ENCODE peak calls at places on chromosomes 13 and 19, in seven cellular contexts. O, S, X, G, T, D and H are unnamed samples.
A peak's percentile ranks its signal among the peaks of the same experiment; 100 is the strongest.

GRCh38 chr19:35206855-35207254 is 21.7 kb downstream of the FAM187B start:
- DNase-seq in D (no peak), T (no peak), O (no peak), X (no peak), S (no peak), G (no peak), H (no peak)

GRCh38 chr19:8333771-8334457 is 9.1 kb downstream of the KANK3 start:
- DNase-seq in S (no peak), G (no peak), T (no peak), X (peak; percentile 43), D (no peak), O (no peak), H (peak; percentile 18)

GRCh38 chr19:41321204-41321599 is 11.2 kb downstream of the CCDC97 start:
- DNase-seq in T (no peak), S (no peak), X (no peak), O (no peak), G (no peak), D (no peak), H (no peak)

GRCh38 chr19:10517760-10518443 is 655 bp upstream of the S1PR5 start:
- DNase-seq in D (peak; percentile 47), X (no peak), S (no peak), T (no peak), G (no peak), O (peak; percentile 88), H (peak; percentile 81)

GRCh38 chr13:111251646-111252448 is 68.6 kb upstream of the TEX29 start:
- DNase-seq in S (no peak), T (no peak), G (no peak), D (no peak), X (no peak), O (no peak), H (peak; percentile 26)

GRCh38 chr19:49058592-49058991 is 1.0 kb upstream of the CGB7 start:
- DNase-seq in G (no peak), T (no peak), O (peak; percentile 61), D (no peak), S (no peak), X (no peak), H (peak; percentile 60)

GRCh38 chr13:95260031-95260525 is 41.2 kb downstream of the ABCC4 start:
- DNase-seq in D (no peak), O (no peak), S (no peak), T (no peak), X (no peak), G (no peak), H (no peak)

GRCh38 chr13:110855363-110855762 is 59.5 kb downstream of the ANKRD10 start:
- DNase-seq in O (no peak), X (no peak), T (no peak), G (no peak), S (no peak), D (no peak), H (no peak)

GRCh38 chr13:104571161-104571889 is 1505.1 kb upstream of the SLC10A2 start:
- DNase-seq in S (no peak), O (no peak), X (no peak), G (no peak), T (peak; percentile 44), D (peak; percentile 75), H (no peak)

GRCh38 chr19:33622809-33623511 is 1.2 kb downstream of the CHST8 start:
- DNase-seq in D (no peak), T (no peak), X (no peak), O (no peak), G (no peak), S (no peak), H (no peak)
- H3K4me3 ChIP-seq in D (peak overlapping the region; percentile 91), T (peak overlapping the region; percentile 58), X (no peak overlapping the region), O (no peak overlapping the region), G (no peak overlapping the region), S (no peak overlapping the region), H (peak overlapping the region; percentile 38)

DNA sequence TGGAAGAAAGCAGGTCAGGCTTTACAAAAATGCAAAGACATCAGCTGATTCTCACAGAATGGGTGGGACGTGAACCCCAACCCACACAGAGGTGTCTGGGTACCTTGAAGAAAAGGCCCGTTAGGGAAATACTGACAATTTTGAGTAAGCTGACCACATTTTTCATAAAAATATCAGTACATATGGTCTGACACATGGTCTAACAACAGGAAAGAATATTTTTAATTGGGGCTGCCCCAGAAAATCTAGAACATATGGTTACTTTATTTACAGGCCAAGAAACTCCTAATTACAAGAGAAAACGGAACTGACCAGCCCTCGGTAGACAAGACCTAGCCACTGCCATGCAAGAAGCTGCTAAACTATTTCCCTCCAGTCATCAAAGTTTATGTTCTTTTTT is 48.7 kb upstream of the ITM2B start:
- DNase-seq in X (no peak), S (no peak), T (no peak), G (no peak), D (no peak), O (no peak), H (no peak)
- H3K4me1 ChIP-seq in X (no peaks in the 10 kb centered on the region), S (peaks cover 19% of the 10 kb centered on the region), T (no peaks in the 10 kb centered on the region), G (peaks cover 68% of the 10 kb centered on the region), D (no peaks in the 10 kb centered on the region), O (no peaks in the 10 kb centered on the region), H (no peaks in the 10 kb centered on the region)

GRCh38 chr19:53772943-53773342 is 51.2 kb downstream of the NLRP12 start:
- DNase-seq in D (peak; percentile 42), X (no peak), S (peak; percentile 25), G (peak; percentile 21), O (peak; percentile 37), T (no peak), H (peak; percentile 63)
- H3K4me3 ChIP-seq in D (no peak overlapping the region), X (no peak overlapping the region), S (no peak overlapping the region), G (no peak overlapping the region), O (no peak overlapping the region), T (no peak overlapping the region), H (no peak overlapping the region)

GRCh38 chr13:105982219-105982618 is 553.2 kb downstream of the EFNB2 start:
- DNase-seq in D (no peak), O (no peak), X (no peak), S (no peak), T (no peak), G (no peak), H (no peak)
- H3K4me1 ChIP-seq in D (peaks cover 15% of the 10 kb centered on the region), O (no peaks in the 10 kb centered on the region), X (peaks cover 3% of the 10 kb centered on the region), S (no peaks in the 10 kb centered on the region), T (no peaks in the 10 kb centered on the region), G (no peaks in the 10 kb centered on the region), H (no peaks in the 10 kb centered on the region)

DNA sequence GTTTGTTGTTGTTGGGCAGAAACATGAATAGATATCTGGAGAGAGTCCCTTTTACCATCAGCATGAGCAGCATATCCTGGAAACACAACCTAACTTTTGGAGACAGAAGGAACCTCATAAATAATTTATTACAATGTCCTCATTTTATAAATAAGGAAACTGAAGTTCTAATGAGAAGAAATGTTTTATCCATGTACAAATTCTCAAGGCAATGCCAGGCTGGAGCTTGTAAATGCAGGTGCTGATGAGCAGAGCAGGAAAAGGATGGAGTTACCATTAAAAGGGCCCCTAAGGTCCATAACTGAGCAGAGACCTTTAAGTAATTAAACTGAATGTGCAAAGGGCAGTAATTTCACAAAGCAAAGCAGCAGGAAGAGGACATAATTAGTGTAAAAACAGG is 17.3 kb downstream of the LCP1 start:
- DNase-seq in S (no peak), O (no peak), T (no peak), X (no peak), G (no peak), D (no peak), H (no peak)
- H3K4me3 ChIP-seq in S (no peak overlapping the region), O (no peak overlapping the region), T (no peak overlapping the region), X (no peak overlapping the region), G (no peak overlapping the region), D (no peak overlapping the region), H (no peak overlapping the region)

GRCh38 chr13:25237083-25237482 is 50.2 kb downstream of the MTMR6 start:
- DNase-seq in O (no peak), G (no peak), D (no peak), X (no peak), T (no peak), S (no peak), H (no peak)
- H3K4me1 ChIP-seq in O (no peaks in the 10 kb centered on the region), G (no peaks in the 10 kb centered on the region), D (peaks cover 6% of the 10 kb centered on the region), X (no peaks in the 10 kb centered on the region), T (no peaks in the 10 kb centered on the region), S (no peaks in the 10 kb centered on the region), H (peaks cover 2% of the 10 kb centered on the region)

GRCh38 chr19:18834644-18834984 is 2.9 kb downstream of the UPF1 start:
- DNase-seq in X (no peak), S (no peak), T (no peak), G (no peak), D (no peak), O (no peak), H (no peak)
- H3K4me3 ChIP-seq in X (no peak overlapping the region), S (no peak overlapping the region), T (no peak overlapping the region), G (no peak overlapping the region), D (no peak overlapping the region), O (peak overlapping the region; percentile 90), H (peak overlapping the region; percentile 80)

GRCh38 chr13:98258226-98258625 is 81.2 kb upstream of the RNF113B start:
- DNase-seq in D (no peak), S (no peak), G (no peak), O (no peak), X (no peak), T (no peak), H (no peak)

GRCh38 chr13:98260357-98261164 is 83.5 kb upstream of the RNF113B start:
- DNase-seq in S (no peak), T (no peak), D (no peak), O (no peak), X (no peak), G (no peak), H (no peak)

GRCh38 chr13:98263841-98264240 is 86.8 kb upstream of the RNF113B start:
- DNase-seq in S (no peak), D (no peak), O (no peak), T (no peak), G (no peak), X (no peak), H (no peak)

GRCh38 chr13:98262307-98262706 is 85.2 kb upstream of the RNF113B start:
- DNase-seq in O (no peak), T (no peak), X (no peak), G (no peak), D (no peak), S (no peak), H (no peak)

GRCh38 chr13:98261165-98261672 is 84.2 kb upstream of the RNF113B start:
- DNase-seq in T (no peak), X (no peak), G (no peak), O (no peak), S (no peak), D (no peak), H (no peak)
- H3K4me1 ChIP-seq in T (peaks cover 8% of the 10 kb centered on the region), X (peaks cover 9% of the 10 kb centered on the region), G (no peaks in the 10 kb centered on the region), O (no peaks in the 10 kb centered on the region), S (no peaks in the 10 kb centered on the region), D (peaks cover 7% of the 10 kb centered on the region), H (peaks cover 3% of the 10 kb centered on the region)